ENCODE peak calls at places on chromosomes 16 and 17, in ten cellular contexts. W, S, P, K, I, C, Z, E, O and F are unnamed samples.

GRCh38 chr16:1031666-1032065 is 40.9 kb upstream of the SSTR5 start:
- DNase-seq in W (no peak), S (no peak), P (no peak), K (no peak), I (no peak), C (no peak), Z (no peak), E (no peak), O (no peak), F (no peak)

GRCh38 chr16:79519448-79519847 is 81.1 kb downstream of the MAF start:
- DNase-seq in W (no peak), S (peak; percentile 43), P (peak; percentile 63), K (no peak), I (no peak), C (peak; percentile 33), Z (no peak), E (peak; percentile 49), O (no peak), F (peak; percentile 26)

GRCh38 chr17:8841844-8842243 is 25.6 kb downstream of the PIK3R6 start:
- DNase-seq in W (no peak), S (no peak), P (no peak), K (no peak), I (no peak), C (no peak), Z (no peak), E (no peak), O (no peak), F (no peak)

GRCh38 chr17:37519241-37519985 is 29.7 kb downstream of the DUSP14 start:
- DNase-seq in W (no peak), S (no peak), P (no peak), K (no peak), I (peak; percentile 69), C (no peak), Z (no peak), E (no peak), O (no peak), F (no peak)

GRCh38 chr16:8869212-8869987 is 594 bp upstream of the CARHSP1 start:
- DNase-seq in W (no peak), S (no peak), P (no peak), K (no peak), I (no peak), C (no peak), Z (no peak), E (no peak), O (peak; percentile 57), F (no peak)

GRCh38 chr16:78439646-78440045 is 340.2 kb downstream of the WWOX start:
- DNase-seq in W (no peak), S (no peak), P (no peak), K (no peak), I (no peak), C (no peak), Z (no peak), E (no peak), O (no peak), F (no peak)

GRCh38 chr17:80737106-80738019 is 192.7 kb downstream of the RPTOR start:
- DNase-seq in W (no peak), S (no peak), P (no peak), K (no peak), I (no peak), C (no peak), Z (no peak), E (no peak), O (no peak), F (no peak)

GRCh38 chr17:67032985-67033384 is 11.4 kb upstream of the CACNG1 start:
- DNase-seq in W (no peak), S (no peak), P (no peak), K (no peak), I (no peak), C (no peak), Z (no peak), E (no peak), O (no peak), F (no peak)

DNA sequence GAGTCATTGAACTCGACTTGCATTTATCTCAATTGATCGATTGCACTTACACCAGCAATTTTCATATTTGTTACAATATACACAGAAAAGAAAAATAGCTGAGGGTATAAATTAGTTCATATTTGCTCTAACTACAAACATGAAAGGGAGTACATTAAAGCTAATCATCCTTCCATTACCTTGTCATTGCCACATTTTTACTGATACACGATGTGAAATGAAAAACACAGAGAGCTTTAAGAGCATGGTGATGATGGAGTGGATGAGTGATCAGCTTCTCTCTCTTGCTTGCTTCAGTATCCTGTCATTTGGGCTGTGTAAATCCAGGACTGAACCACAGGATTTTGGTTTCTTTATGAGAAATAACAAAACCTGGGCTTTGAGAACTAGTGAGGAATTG is 1207.5 kb upstream of the GOT2 start:
- DNase-seq in W (no peak), S (no peak), P (no peak), K (no peak), I (no peak), C (no peak), Z (no peak), E (no peak), O (no peak), F (no peak)
- H3K4me3 ChIP-seq in W (no peak overlapping the region), S (no peak overlapping the region), P (no peak overlapping the region), K (no peak overlapping the region), I (no peak overlapping the region), C (no peak overlapping the region), Z (no peak overlapping the region), E (no peak overlapping the region), O (no peak overlapping the region), F (no peak overlapping the region)

GRCh38 chr16:89473791-89474414 is 16.5 kb downstream of the ANKRD11 start:
- DNase-seq in W (no peak), S (no peak), P (no peak), K (no peak), I (peak; percentile 56), C (no peak), Z (no peak), E (no peak), O (no peak), F (no peak)

GRCh38 chr16:89476811-89477261 is 13.5 kb downstream of the ANKRD11 start:
- DNase-seq in W (no peak), S (no peak), P (no peak), K (no peak), I (no peak), C (no peak), Z (no peak), E (no peak), O (no peak), F (no peak)

GRCh38 chr16:89476379-89476778 is 14.0 kb downstream of the ANKRD11 start:
- DNase-seq in W (no peak), S (peak; percentile 51), P (no peak), K (no peak), I (no peak), C (no peak), Z (no peak), E (no peak), O (no peak), F (no peak)

GRCh38 chr16:89473136-89473712 is 17.1 kb downstream of the ANKRD11 start:
- DNase-seq in W (no peak), S (no peak), P (no peak), K (no peak), I (no peak), C (no peak), Z (no peak), E (no peak), O (no peak), F (no peak)

DNA sequence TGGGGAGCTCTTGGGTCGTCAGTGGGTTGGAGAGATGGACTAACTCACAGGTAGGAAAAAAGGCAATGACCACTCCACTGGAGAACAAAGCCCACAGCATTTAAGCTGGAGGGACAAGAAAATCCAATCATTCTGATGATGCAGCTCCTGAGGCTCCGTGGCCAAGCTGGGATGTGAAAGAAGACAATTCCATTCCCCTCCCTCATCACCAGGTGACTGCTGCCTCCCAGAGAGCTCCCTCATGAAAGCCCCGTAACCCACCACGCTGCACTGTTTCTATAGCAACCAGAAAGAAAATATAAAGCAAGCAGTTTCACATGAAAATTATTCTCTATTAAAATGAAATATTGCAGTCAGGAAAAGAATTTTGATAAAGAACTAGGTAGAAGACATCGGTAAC is 15.2 kb downstream of the ANKRD11 start:
- DNase-seq in W (no peak), S (no peak), P (no peak), K (no peak), I (no peak), C (no peak), Z (no peak), E (no peak), O (no peak), F (no peak)
- TF ChIP-seq CTCF in W (no peak), S (no peak), P (no peak), K (no peak), I (no peak), C (no peak), Z (no peak), E (no peak), O (no peak), F (no peak)

GRCh38 chr17:71157297-71157696 is 963.5 kb upstream of the SOX9 start:
- DNase-seq in W (no peak), S (no peak), P (no peak), K (no peak), I (no peak), C (no peak), Z (no peak), E (no peak), O (no peak), F (no peak)
- H3K9me3 ChIP-seq in W (no peaks in the 10 kb centered on the region), S (no peaks in the 10 kb centered on the region), P (no peaks in the 10 kb centered on the region), K (no peaks in the 10 kb centered on the region), I (no peaks in the 10 kb centered on the region), C (no peaks in the 10 kb centered on the region), Z (no peaks in the 10 kb centered on the region), E (no peaks in the 10 kb centered on the region), O (no peaks in the 10 kb centered on the region), F (no peaks in the 10 kb centered on the region)

GRCh38 chr16:2831203-2831602 is 1.1 kb downstream of the ZG16B start:
- DNase-seq in W (no peak), S (no peak), P (peak; percentile 41), K (no peak), I (no peak), C (no peak), Z (no peak), E (no peak), O (no peak), F (no peak)

GRCh38 chr16:2828876-2829430 is 1.1 kb upstream of the ZG16B start:
- DNase-seq in W (no peak), S (no peak), P (peak; percentile 48), K (no peak), I (no peak), C (no peak), Z (no peak), E (no peak), O (no peak), F (no peak)

GRCh38 chr16:2830355-2830695 is 222 bp downstream of the ZG16B start:
- DNase-seq in W (no peak), S (no peak), P (no peak), K (no peak), I (no peak), C (no peak), Z (no peak), E (no peak), O (no peak), F (no peak)

GRCh38 chr16:2828521-2828840 is 1.6 kb upstream of the ZG16B start:
- DNase-seq in W (no peak), S (no peak), P (peak; percentile 30), K (no peak), I (no peak), C (no peak), Z (no peak), E (no peak), O (no peak), F (no peak)

DNA sequence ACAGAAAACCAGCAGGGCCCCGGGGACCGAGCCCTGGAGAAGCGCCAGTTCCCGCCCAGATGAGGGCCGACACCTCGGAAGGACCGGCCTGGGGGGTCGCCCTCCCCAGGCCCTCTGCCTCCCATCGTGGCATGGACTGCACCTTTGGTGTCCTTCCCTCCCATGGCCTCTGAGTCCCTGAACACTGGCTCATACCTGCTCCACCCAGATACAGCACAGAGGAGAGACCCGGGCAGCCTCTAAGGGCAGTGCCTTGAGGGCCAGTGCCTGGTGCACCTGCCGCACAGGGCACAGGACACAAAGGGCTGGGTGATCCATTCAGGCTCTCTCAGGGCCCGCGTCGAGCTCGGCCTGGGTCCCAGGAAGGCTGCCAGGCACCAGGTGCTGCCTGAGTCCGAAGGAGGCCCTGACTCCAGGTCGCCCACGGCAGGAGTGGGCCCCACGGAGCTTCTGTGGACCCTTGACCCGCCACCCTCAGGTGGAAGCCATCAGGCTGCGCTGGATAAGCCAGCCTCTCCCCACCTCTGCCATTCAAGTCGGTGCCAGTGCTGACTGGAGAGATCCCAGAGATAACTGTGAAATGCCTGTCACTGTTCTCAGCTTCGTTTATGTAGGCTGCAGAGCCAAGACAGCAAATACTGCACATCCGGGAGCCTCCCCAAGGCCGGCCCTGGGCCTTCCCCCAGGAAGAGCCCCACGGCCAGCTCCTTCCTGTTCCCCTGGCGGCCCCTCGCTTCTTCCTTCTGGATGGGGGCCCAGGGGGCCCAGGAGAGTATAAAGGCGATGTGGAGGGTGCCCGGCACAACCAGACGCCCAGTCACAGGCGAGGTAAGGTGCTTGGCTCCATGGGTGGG is at the start of gene ZG16B:
- DNase-seq in W (no peak), S (peak; percentile 77), P (peak; percentile 54), K (no peak), I (no peak), C (no peak), Z (no peak), E (no peak), O (no peak), F (no peak)
- H3K4me3 ChIP-seq in W (no peak within 1 kb of the TSS), S (no peak within 1 kb of the TSS), P (no peak within 1 kb of the TSS), K (no peak within 1 kb of the TSS), I (no peak within 1 kb of the TSS), C (no peak within 1 kb of the TSS), Z (no peak within 1 kb of the TSS), E (no peak within 1 kb of the TSS), O (no peak within 1 kb of the TSS), F (no peak within 1 kb of the TSS)